ENCODE peak calls at places on chromosomes 3 and 15, in seven cellular contexts. One of them, this sample, is unnamed.

GRCh38 chr3:127159547-127159946 is 33.4 kb upstream of the PRR23E start:
- DNase-seq in amniotic stem cell: no peak
- DNase-seq in activated T-cell treated with anti-CD3 and anti-CD28 coated beads for 48 hours: no peak
- DNase-seq in NCI-H1105: peak; percentile 99
- DNase-seq in activated gamma-delta T cell: no peak
- DNase-seq in right atrium auricular region: no peak
- DNase-seq in stimulated activated CD4-positive, alpha-beta T cell treated with anti-CD3 and anti-CD28 coated beads, Interleukin-12 subunit alpha, Interleukin-12 subunit beta, amount 100 ng/mL, for 4 hours: no peak
- DNase-seq in this sample: no peak

GRCh38 chr15:66165856-66166255 is 87.7 kb downstream of the MEGF11 start:
- DNase-seq in amniotic stem cell: no peak
- DNase-seq in activated T-cell treated with anti-CD3 and anti-CD28 coated beads for 48 hours: no peak
- DNase-seq in activated gamma-delta T cell: no peak
- DNase-seq in NCI-H1105: no peak
- DNase-seq in stimulated activated CD4-positive, alpha-beta T cell treated with anti-CD3 and anti-CD28 coated beads, Interleukin-12 subunit alpha, Interleukin-12 subunit beta, amount 100 ng/mL, for 4 hours: no peak
- DNase-seq in right atrium auricular region: no peak
- DNase-seq in this sample: no peak

GRCh38 chr3:64909011-64909410 is 221.2 kb upstream of the ADAMTS9 start:
- DNase-seq in activated T-cell treated with anti-CD3 and anti-CD28 coated beads for 48 hours: no peak
- DNase-seq in amniotic stem cell: no peak
- DNase-seq in activated gamma-delta T cell: no peak
- DNase-seq in right atrium auricular region: no peak
- DNase-seq in NCI-H1105: no peak
- DNase-seq in stimulated activated CD4-positive, alpha-beta T cell treated with anti-CD3 and anti-CD28 coated beads, Interleukin-12 subunit alpha, Interleukin-12 subunit beta, amount 100 ng/mL, for 4 hours: no peak
- DNase-seq in this sample: no peak

GRCh38 chr15:82934100-82934880 is 18.2 kb downstream of the HOMER2 start:
- DNase-seq in right atrium auricular region: no peak
- DNase-seq in NCI-H1105: no peak
- DNase-seq in activated T-cell treated with anti-CD3 and anti-CD28 coated beads for 48 hours: no peak
- DNase-seq in stimulated activated CD4-positive, alpha-beta T cell treated with anti-CD3 and anti-CD28 coated beads, Interleukin-12 subunit alpha, Interleukin-12 subunit beta, amount 100 ng/mL, for 4 hours: no peak
- DNase-seq in amniotic stem cell: no peak
- DNase-seq in activated gamma-delta T cell: no peak
- DNase-seq in this sample: no peak

GRCh38 chr3:32438596-32439344 is 47.1 kb downstream of the CMTM7 start:
- DNase-seq in activated T-cell treated with anti-CD3 and anti-CD28 coated beads for 48 hours: no peak
- DNase-seq in NCI-H1105: no peak
- DNase-seq in right atrium auricular region: peak; percentile 38
- DNase-seq in amniotic stem cell: no peak
- DNase-seq in activated gamma-delta T cell: no peak
- DNase-seq in stimulated activated CD4-positive, alpha-beta T cell treated with anti-CD3 and anti-CD28 coated beads, Interleukin-12 subunit alpha, Interleukin-12 subunit beta, amount 100 ng/mL, for 4 hours: no peak
- DNase-seq in this sample: no peak

GRCh38 chr3:187935623-187936156 is 190.4 kb upstream of the BCL6 start:
- DNase-seq in right atrium auricular region: no peak
- DNase-seq in amniotic stem cell: no peak
- DNase-seq in activated gamma-delta T cell: peak; percentile 15
- DNase-seq in NCI-H1105: no peak
- DNase-seq in stimulated activated CD4-positive, alpha-beta T cell treated with anti-CD3 and anti-CD28 coated beads, Interleukin-12 subunit alpha, Interleukin-12 subunit beta, amount 100 ng/mL, for 4 hours: no peak
- DNase-seq in activated T-cell treated with anti-CD3 and anti-CD28 coated beads for 48 hours: peak; percentile 48
- DNase-seq in this sample: no peak

GRCh38 chr3:124774305-124774673 is 44.0 kb downstream of the UMPS start:
- DNase-seq in amniotic stem cell: peak; percentile 36
- DNase-seq in stimulated activated CD4-positive, alpha-beta T cell treated with anti-CD3 and anti-CD28 coated beads, Interleukin-12 subunit alpha, Interleukin-12 subunit beta, amount 100 ng/mL, for 4 hours: no peak
- DNase-seq in activated T-cell treated with anti-CD3 and anti-CD28 coated beads for 48 hours: no peak
- DNase-seq in NCI-H1105: no peak
- DNase-seq in activated gamma-delta T cell: no peak
- DNase-seq in right atrium auricular region: no peak
- DNase-seq in this sample: no peak

GRCh38 chr3:177563792-177564191 is 366.5 kb upstream of the TBL1XR1 start:
- DNase-seq in amniotic stem cell: no peak
- DNase-seq in right atrium auricular region: no peak
- DNase-seq in NCI-H1105: no peak
- DNase-seq in activated gamma-delta T cell: no peak
- DNase-seq in activated T-cell treated with anti-CD3 and anti-CD28 coated beads for 48 hours: no peak
- DNase-seq in stimulated activated CD4-positive, alpha-beta T cell treated with anti-CD3 and anti-CD28 coated beads, Interleukin-12 subunit alpha, Interleukin-12 subunit beta, amount 100 ng/mL, for 4 hours: no peak
- DNase-seq in this sample: no peak

GRCh38 chr15:91889143-91889815 is 35.8 kb downstream of the SLCO3A1 start:
- DNase-seq in activated gamma-delta T cell: no peak
- DNase-seq in amniotic stem cell: no peak
- DNase-seq in activated T-cell treated with anti-CD3 and anti-CD28 coated beads for 48 hours: no peak
- DNase-seq in right atrium auricular region: no peak
- DNase-seq in stimulated activated CD4-positive, alpha-beta T cell treated with anti-CD3 and anti-CD28 coated beads, Interleukin-12 subunit alpha, Interleukin-12 subunit beta, amount 100 ng/mL, for 4 hours: no peak
- DNase-seq in NCI-H1105: no peak
- DNase-seq in this sample: no peak

GRCh38 chr3:149273096-149273751 is 51.6 kb upstream of the CP start:
- DNase-seq in NCI-H1105: peak; percentile 83
- DNase-seq in activated T-cell treated with anti-CD3 and anti-CD28 coated beads for 48 hours: no peak
- DNase-seq in activated gamma-delta T cell: no peak
- DNase-seq in right atrium auricular region: no peak
- DNase-seq in stimulated activated CD4-positive, alpha-beta T cell treated with anti-CD3 and anti-CD28 coated beads, Interleukin-12 subunit alpha, Interleukin-12 subunit beta, amount 100 ng/mL, for 4 hours: no peak
- DNase-seq in amniotic stem cell: peak; percentile 82
- DNase-seq in this sample: no peak

GRCh38 chr3:42999212-42999611 is 20.1 kb downstream of the GASK1A start:
- DNase-seq in NCI-H1105: no peak
- DNase-seq in stimulated activated CD4-positive, alpha-beta T cell treated with anti-CD3 and anti-CD28 coated beads, Interleukin-12 subunit alpha, Interleukin-12 subunit beta, amount 100 ng/mL, for 4 hours: no peak
- DNase-seq in activated T-cell treated with anti-CD3 and anti-CD28 coated beads for 48 hours: no peak
- DNase-seq in amniotic stem cell: no peak
- DNase-seq in right atrium auricular region: no peak
- DNase-seq in activated gamma-delta T cell: no peak
- DNase-seq in this sample: peak; percentile 67

GRCh38 chr3:177106184-177106583 is 91.1 kb downstream of the TBL1XR1 start:
- DNase-seq in NCI-H1105: no peak
- DNase-seq in amniotic stem cell: no peak
- DNase-seq in stimulated activated CD4-positive, alpha-beta T cell treated with anti-CD3 and anti-CD28 coated beads, Interleukin-12 subunit alpha, Interleukin-12 subunit beta, amount 100 ng/mL, for 4 hours: no peak
- DNase-seq in activated T-cell treated with anti-CD3 and anti-CD28 coated beads for 48 hours: no peak
- DNase-seq in right atrium auricular region: no peak
- DNase-seq in activated gamma-delta T cell: no peak
- DNase-seq in this sample: no peak

This sample was measured in osteocyte.